ENCODE peak calls at places on chromosome 13, in nine cellular contexts. O is fibroblast of lung, J is left ventricle myocardium inferior, B is B cell, X is RWPE1, T is Panc1, N is upper lobe of left lung, S is PC-9, M is IMR-90. U is an unnamed sample.

GRCh38 chr13:32986552-32986951 is 29.7 kb upstream of the KL start:
- DNase-seq in B (no peak), J (no peak), M (no peak), S (no peak), O (no peak), T (no peak), X (no peak), N (no peak), U (no peak)

GRCh38 chr13:42592915-42593718 is 19.2 kb downstream of the TNFSF11 start:
- DNase-seq in O (no peak), X (no peak), N (no peak), S (no peak), M (no peak), T (no peak), J (no peak), B (no peak), U (no peak)

GRCh38 chr13:74047925-74048324 is 86.3 kb downstream of the KLF12 start:
- DNase-seq in T (no peak), X (peak), J (no peak), M (no peak), S (no peak), O (no peak), N (no peak), B (no peak), U (no peak)

GRCh38 chr13:22648325-22648758 is 532.4 kb upstream of the SGCG start:
- DNase-seq in N (no peak), O (no peak), J (no peak), B (no peak), X (no peak), T (no peak), S (no peak), M (no peak), U (no peak)

GRCh38 chr13:46389985-46390384 is 2.9 kb upstream of the RUBCNL start:
- DNase-seq in N (no peak), O (peak), T (no peak), M (no peak), X (no peak), J (peak), B (peak), S (no peak), U (peak)

GRCh38 chr13:45548281-45548680 is 67.3 kb downstream of the ERICH6B start:
- DNase-seq in J (no peak), N (no peak), M (no peak), B (no peak), T (no peak), X (no peak), O (no peak), S (no peak), U (no peak)

GRCh38 chr13:84641491-84641890 is 759.2 kb upstream of the SLITRK1 start:
- DNase-seq in T (no peak), N (no peak), J (no peak), X (no peak), S (no peak), M (peak), O (peak), B (no peak), U (no peak)

GRCh38 chr13:73245271-73245670 is 186.5 kb downstream of the KLF5 start:
- DNase-seq in O (no peak), M (no peak), S (no peak), J (no peak), T (no peak), X (no peak), B (no peak), N (no peak), U (no peak)

GRCh38 chr13:49023441-49023840 is 47.7 kb downstream of the FNDC3A start:
- DNase-seq in X (peak), J (no peak), N (no peak), M (peak), S (no peak), O (peak), T (peak), B (no peak), U (no peak)

GRCh38 chr13:42551611-42552010 is 22.3 kb upstream of the TNFSF11 start:
- DNase-seq in N (no peak), J (no peak), O (no peak), T (no peak), B (no peak), M (no peak), X (no peak), S (no peak), U (no peak)

GRCh38 chr13:74661851-74662250 is 527.6 kb upstream of the KLF12 start:
- DNase-seq in T (no peak), S (no peak), J (no peak), N (no peak), O (no peak), B (no peak), X (no peak), M (no peak), U (no peak)

GRCh38 chr13:113058129-113058987 is 47.2 kb upstream of the F7 start:
- DNase-seq in S (no peak), M (no peak), T (no peak), B (no peak), J (no peak), N (peak), X (no peak), O (no peak), U (peak)

GRCh38 chr13:43686557-43686956 is 100.2 kb downstream of the ENOX1 start:
- DNase-seq in S (no peak), O (peak), J (peak), X (peak), B (no peak), M (peak), N (no peak), T (no peak), U (no peak)

GRCh38 chr13:24627090-24627714 is 53.0 kb upstream of the ATP12A start:
- DNase-seq in N (peak), T (no peak), J (no peak), M (no peak), X (peak), S (no peak), O (no peak), B (no peak), U (peak)
- TF ChIP-seq CTCF in N (peak), T (peak), J (peak), M (peak), X (peak), S (peak), O (peak), B (no peak), U (no peak)

GRCh38 chr13:100796463-100796862 is 121.9 kb upstream of the TMTC4 start:
- DNase-seq in J (no peak), T (no peak), N (no peak), O (no peak), M (no peak), B (no peak), S (no peak), X (no peak), U (no peak)
- TF ChIP-seq CTCF in J (no peak), T (no peak), N (no peak), O (no peak), M (no peak), B (no peak), S (no peak), X (no peak), U (no peak)

GRCh38 chr13:68304287-68304893 is 1074.3 kb upstream of the PCDH9 start:
- DNase-seq in M (no peak), B (peak), N (no peak), O (peak), T (peak), X (peak), S (no peak), J (no peak), U (no peak)
- TF ChIP-seq CTCF in M (no peak), B (peak), N (no peak), O (no peak), T (peak), X (peak), S (peak), J (peak), U (no peak)

GRCh38 chr13:51645154-51645650 is 60.9 kb downstream of the WDFY2 start:
- DNase-seq in M (peak), X (peak), B (peak), O (peak), N (no peak), J (no peak), S (peak), T (no peak), U (peak)
- TF ChIP-seq CTCF in M (no peak), X (no peak), B (no peak), O (no peak), N (no peak), J (no peak), S (no peak), T (no peak), U (no peak)

GRCh38 chr13:114065141-114065925 is 67.1 kb downstream of the RASA3 start:
- DNase-seq in M (peak), O (peak), B (peak), J (peak), X (peak), N (peak), T (peak), S (peak), U (peak)
- TF ChIP-seq CTCF in M (peak), O (no peak), B (no peak), J (no peak), X (no peak), N (peak), T (no peak), S (no peak), U (no peak)

U was measured in CD14-positive monocyte.